ENCODE peak calls at places on chromosome 1, in six cellular contexts. One of them, this sample, is unnamed.

GRCh38 chr1:29956343-29957030 is 720.2 kb downstream of the PTPRU start:
- DNase-seq in astrocyte of the spinal cord: no peak
- DNase-seq in uterus: no peak
- DNase-seq in DMS53: no peak
- DNase-seq in H9: peak; percentile 8
- DNase-seq in PC-3: no peak
- DNase-seq in this sample: no peak

GRCh38 chr1:112713466-112714312 is 1.4 kb downstream of the PPM1J start:
- DNase-seq in astrocyte of the spinal cord: no peak
- DNase-seq in uterus: peak; percentile 24
- DNase-seq in DMS53: peak; percentile 41
- DNase-seq in H9: peak; percentile 51
- DNase-seq in PC-3: no peak
- DNase-seq in this sample: peak; percentile 83

GRCh38 chr1:17605582-17606344 is 66.3 kb downstream of the ARHGEF10L start:
- DNase-seq in astrocyte of the spinal cord: no peak
- DNase-seq in uterus: peak; percentile 63
- DNase-seq in DMS53: peak; percentile 79
- DNase-seq in H9: no peak
- DNase-seq in PC-3: no peak
- DNase-seq in this sample: peak; percentile 76

GRCh38 chr1:56444960-56445646 is 134.3 kb downstream of the PLPP3 start:
- DNase-seq in astrocyte of the spinal cord: no peak
- DNase-seq in uterus: no peak
- DNase-seq in DMS53: no peak
- DNase-seq in H9: no peak
- DNase-seq in PC-3: no peak
- DNase-seq in this sample: no peak

GRCh38 chr1:204915856-204916485 is 45.3 kb downstream of the NFASC start:
- DNase-seq in astrocyte of the spinal cord: no peak
- DNase-seq in uterus: no peak
- DNase-seq in DMS53: peak; percentile 78
- DNase-seq in H9: no peak
- DNase-seq in PC-3: peak; percentile 54
- DNase-seq in this sample: no peak

GRCh38 chr1:199914546-199914945 is 113.0 kb upstream of the NR5A2 start:
- DNase-seq in astrocyte of the spinal cord: no peak
- DNase-seq in uterus: no peak
- DNase-seq in DMS53: no peak
- DNase-seq in H9: no peak
- DNase-seq in PC-3: peak; percentile 80
- DNase-seq in this sample: no peak

GRCh38 chr1:204885288-204885711 is 14.6 kb downstream of the NFASC start:
- DNase-seq in astrocyte of the spinal cord: no peak
- DNase-seq in uterus: peak; percentile 49
- DNase-seq in DMS53: no peak
- DNase-seq in H9: no peak
- DNase-seq in PC-3: no peak
- DNase-seq in this sample: no peak

GRCh38 chr1:15433471-15433870 is 4.8 kb upstream of the CTRC start:
- DNase-seq in astrocyte of the spinal cord: no peak
- DNase-seq in uterus: no peak
- DNase-seq in DMS53: no peak
- DNase-seq in H9: no peak
- DNase-seq in PC-3: no peak
- DNase-seq in this sample: no peak

GRCh38 chr1:24341260-24341659 is 22.1 kb downstream of the GRHL3 start:
- DNase-seq in astrocyte of the spinal cord: no peak
- DNase-seq in uterus: no peak
- DNase-seq in DMS53: no peak
- DNase-seq in H9: peak; percentile 50
- DNase-seq in PC-3: no peak
- DNase-seq in this sample: no peak